ENCODE peak calls at places on chromosomes 4 and X, in eight cellular contexts. D is retina, S is brain microvascular endothelial cell, T is ELF-1, A is GM10248, E is H9, X is dermis microvascular lymphatic vessel endothelial cell, M is EH. N is an unnamed sample.

GRCh38 chr4:123121241-123121907 is 199.0 kb upstream of the NUDT6 start:
- DNase-seq in X (no peak), T (no peak), A (no peak), M (peak), D (no peak), E (no peak), S (peak), N (no peak)

GRCh38 chrX:108299101-108299591 is 139.1 kb downstream of the COL4A6 start:
- DNase-seq in D (no peak), E (no peak), S (peak), X (no peak), T (no peak), A (peak), M (peak), N (no peak)

GRCh38 chr4:4990857-4991540 is 28.3 kb downstream of the CYTL1 start:
- DNase-seq in E (no peak), S (peak), D (no peak), T (peak), M (peak), X (no peak), A (no peak), N (no peak)

GRCh38 chr4:116664198-116664597 is 421.2 kb downstream of the TRAM1L1 start:
- DNase-seq in M (no peak), D (no peak), E (peak), A (no peak), T (peak), X (no peak), S (no peak), N (no peak)

GRCh38 chrX:77119706-77120105 is 327.5 kb upstream of the FGF16 start:
- DNase-seq in E (no peak), D (no peak), M (no peak), T (no peak), A (no peak), S (no peak), X (no peak), N (no peak)

GRCh38 chr4:124931050-124931449 is 218.5 kb upstream of the ANKRD50 start:
- DNase-seq in A (no peak), E (no peak), T (no peak), X (no peak), M (peak), S (peak), D (no peak), N (no peak)

GRCh38 chrX:17038681-17039161 is 92.3 kb downstream of the REPS2 start:
- DNase-seq in X (no peak), S (no peak), T (no peak), M (peak), D (no peak), A (no peak), E (no peak), N (no peak)

GRCh38 chr4:57501715-57502114 is 391.5 kb upstream of the IGFBP7 start:
- DNase-seq in A (no peak), M (peak), S (peak), T (peak), E (no peak), D (peak), X (no peak), N (no peak)

GRCh38 chr4:153518637-153519384 is 52.7 kb downstream of the TMEM131L start:
- DNase-seq in T (no peak), D (no peak), S (no peak), X (peak), M (no peak), A (no peak), E (no peak), N (no peak)

GRCh38 chrX:24364851-24365538 is 4.6 kb downstream of the SUPT20HL1 start:
- DNase-seq in T (no peak), E (no peak), X (no peak), S (no peak), A (no peak), M (no peak), D (no peak), N (no peak)

GRCh38 chr4:40525811-40526598 is 103.7 kb downstream of the RBM47 start:
- DNase-seq in T (peak), E (peak), S (peak), M (peak), A (no peak), D (no peak), X (no peak), N (no peak)

GRCh38 chr4:106996490-106996889 is 39.6 kb downstream of the DKK2 start:
- DNase-seq in T (no peak), M (no peak), E (no peak), A (no peak), S (no peak), X (no peak), D (no peak), N (no peak)

GRCh38 chr4:65861993-65862392 is 191.7 kb upstream of the EPHA5 start:
- DNase-seq in D (no peak), M (no peak), A (no peak), E (no peak), T (no peak), S (no peak), X (no peak), N (no peak)

GRCh38 chr4:181968371-181968770 is 274.8 kb upstream of the TENM3 start:
- DNase-seq in M (peak), D (no peak), X (no peak), S (peak), T (no peak), A (no peak), E (no peak), N (no peak)

GRCh38 chr4:81314196-81314896 is 99.3 kb upstream of the PRKG2 start:
- DNase-seq in E (no peak), M (peak), D (peak), S (peak), X (no peak), A (no peak), T (no peak), N (no peak)

GRCh38 chrX:124963717-124964116 is 356.0 kb upstream of the TEX13C start:
- DNase-seq in A (no peak), D (no peak), M (no peak), E (no peak), T (no peak), X (no peak), S (no peak), N (no peak)

GRCh38 chr4:151721466-151721865 is 39.3 kb downstream of the GATB start:
- DNase-seq in S (no peak), E (no peak), X (no peak), A (no peak), T (no peak), D (peak), M (no peak), N (no peak)

GRCh38 chr4:108355523-108356208 is 186.9 kb upstream of the LEF1 start:
- DNase-seq in E (no peak), S (no peak), T (no peak), D (no peak), X (no peak), A (no peak), M (no peak), N (no peak)

GRCh38 chr4:157223446-157223845 is 2.9 kb downstream of the GRIA2 start:
- DNase-seq in T (no peak), A (no peak), M (no peak), D (no peak), E (no peak), S (no peak), X (no peak), N (no peak)

GRCh38 chr4:79294064-79294463 is 31.8 kb downstream of the NAA11 start:
- DNase-seq in T (no peak), E (no peak), S (no peak), X (no peak), M (no peak), D (no peak), A (no peak), N (no peak)

GRCh38 chr4:84258905-84259830 is 239.9 kb downstream of the NKX6-1 start:
- DNase-seq in E (peak), D (no peak), S (peak), X (no peak), M (peak), T (peak), A (no peak), N (no peak)